ENCODE peak calls at places on chromosomes 6 and 20, in four cellular contexts. A is HepG2, H is H1, Q is GM12878. U is an unnamed sample.

GRCh38 chr6:128365520-128366160 is 154.8 kb downstream of the PTPRK start:
- DNase-seq in A (peak), H (no peak), Q (no peak), U (no peak)

GRCh38 chr20:48697845-48698491 is 129.8 kb downstream of the PREX1 start:
- DNase-seq in Q (no peak), A (peak), H (no peak), U (no peak)

GRCh38 chr6:105428342-105428957 is 25.6 kb upstream of the PREP start:
- DNase-seq in H (no peak), A (peak), Q (no peak), U (no peak)

GRCh38 chr6:14354919-14355572 is 237.5 kb downstream of the CD83 start:
- DNase-seq in H (no peak), A (no peak), Q (no peak), U (peak)

GRCh38 chr6:142911395-142911794 is 33.6 kb downstream of the HIVEP2 start:
- DNase-seq in Q (no peak), A (no peak), H (no peak), U (no peak)

GRCh38 chr20:63919130-63919529 is 24.2 kb downstream of the DNAJC5 start:
- DNase-seq in A (no peak), H (no peak), Q (no peak), U (no peak)

GRCh38 chr20:48886189-48886588 is 35.3 kb upstream of the ARFGEF2 start:
- DNase-seq in A (no peak), H (no peak), Q (no peak), U (no peak)

GRCh38 chr6:133630651-133631050 is 258.3 kb upstream of the TCF21 start:
- DNase-seq in A (no peak), Q (no peak), H (no peak), U (no peak)

GRCh38 chr6:154390034-154390433 is 33.4 kb upstream of the IPCEF1 start:
- DNase-seq in Q (no peak), H (no peak), A (no peak), U (no peak)

GRCh38 chr6:13633343-13633742 is 18.2 kb downstream of the NOL7 start:
- DNase-seq in Q (no peak), H (no peak), A (no peak), U (no peak)

GRCh38 chr20:50312682-50313187 is 122.1 kb downstream of the CEBPB start:
- DNase-seq in A (no peak), H (no peak), Q (no peak), U (no peak)

GRCh38 chr6:12077021-12077420 is 64.9 kb downstream of the HIVEP1 start:
- DNase-seq in H (no peak), A (no peak), Q (no peak), U (no peak)

GRCh38 chr6:43838276-43839036 is 68.4 kb downstream of the VEGFA start:
- DNase-seq in Q (no peak), H (no peak), A (peak), U (peak)

DNA sequence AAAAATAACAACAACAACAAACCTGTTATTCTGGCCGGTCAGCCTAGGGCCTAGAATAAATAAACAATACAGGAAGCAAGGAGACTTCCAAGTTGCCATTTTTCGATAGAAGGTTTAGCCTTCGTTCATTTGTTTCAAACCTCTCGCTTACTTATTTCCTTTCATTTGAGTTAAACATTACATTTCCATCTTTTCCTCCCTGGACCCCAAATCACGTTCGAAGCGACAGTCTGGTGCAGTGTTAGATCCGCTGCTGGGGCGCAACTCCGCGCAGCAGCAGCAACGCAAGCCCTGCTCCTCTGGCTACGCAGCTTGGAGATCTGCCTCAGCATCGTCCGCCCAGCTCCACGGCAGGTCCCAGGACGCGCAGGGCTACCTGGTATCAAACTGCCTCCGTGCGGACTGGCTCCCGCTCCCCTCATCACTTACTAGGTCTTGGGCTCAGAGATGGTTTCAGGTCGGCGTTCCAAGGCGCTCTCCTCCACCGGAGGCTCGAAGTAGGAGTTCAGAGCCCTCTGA is 543 bp downstream of the TDP2 start:
- DNase-seq in H (no peak), A (no peak), Q (no peak), U (peak)
- TF ChIP-seq JUND in H (no peak), A (no peak), Q (no peak), U (no peak)

GRCh38 chr20:23018432-23018831 is 16.7 kb upstream of the SSTR4 start:
- DNase-seq in A (no peak), H (no peak), Q (no peak), U (no peak)

GRCh38 chr20:23018941-23019340 is 16.2 kb upstream of the SSTR4 start:
- DNase-seq in A (no peak), Q (no peak), H (no peak), U (no peak)

GRCh38 chr20:23021541-23021940 is 13.6 kb upstream of the SSTR4 start:
- DNase-seq in A (no peak), H (no peak), Q (no peak), U (no peak)

GRCh38 chr20:23020230-23020629 is 14.9 kb upstream of the SSTR4 start:
- DNase-seq in H (no peak), Q (no peak), A (no peak), U (no peak)

DNA sequence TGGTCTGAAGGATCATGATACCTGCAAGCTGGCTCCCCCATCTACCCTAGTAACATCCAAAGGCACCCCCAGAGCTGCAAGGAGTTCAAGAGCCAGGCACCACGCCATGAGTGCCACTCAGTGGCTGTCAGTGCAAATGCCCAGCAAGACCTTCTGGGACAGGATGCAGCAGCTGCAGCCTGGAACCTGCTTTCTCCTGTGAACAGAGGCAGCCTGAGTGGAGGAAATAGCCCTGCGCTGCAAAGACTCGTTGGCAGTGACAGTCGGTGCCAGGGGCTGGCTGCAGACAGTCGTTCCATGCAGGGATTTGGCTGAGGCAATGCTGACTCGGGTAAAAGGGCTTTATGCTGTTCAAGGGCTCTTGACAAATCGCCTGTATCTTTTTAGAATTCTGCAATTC is 15.7 kb upstream of the SSTR4 start:
- DNase-seq in Q (no peak), A (no peak), H (no peak), U (no peak)
- TF ChIP-seq CREB1 in Q (no peak), A (no peak), H (no peak), U (no peak)

GRCh38 chr20:1375515-1375914 is 17.3 kb downstream of the FKBP1A start:
- DNase-seq in H (peak), A (no peak), Q (no peak), U (no peak)
- TF ChIP-seq JUND in H (no peak), A (no peak), Q (no peak), U (no peak)

DNA sequence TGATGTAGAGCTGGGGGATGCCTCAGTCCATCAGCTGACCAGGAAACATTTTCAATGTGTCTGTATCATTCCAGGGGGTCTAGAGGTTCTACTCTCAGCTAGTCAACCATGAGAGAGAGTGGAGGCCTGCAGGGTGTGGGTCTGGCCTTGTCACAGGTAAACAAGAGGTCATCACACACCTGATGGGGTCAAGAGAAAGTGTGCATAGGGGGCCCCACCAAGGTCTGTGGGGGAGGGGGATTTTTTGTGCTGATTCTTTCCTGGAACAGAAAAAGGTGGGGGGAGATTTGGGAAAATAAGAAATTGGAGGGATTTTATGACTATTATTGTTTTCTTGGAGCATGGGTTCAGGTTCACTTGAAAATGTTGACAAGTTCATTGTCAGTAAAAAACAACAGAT is 8.9 kb upstream of the UNC93A start:
- DNase-seq in H (no peak), Q (no peak), A (no peak), U (no peak)
- TF ChIP-seq CREB1 in H (no peak), Q (no peak), A (no peak), U (no peak)

DNA sequence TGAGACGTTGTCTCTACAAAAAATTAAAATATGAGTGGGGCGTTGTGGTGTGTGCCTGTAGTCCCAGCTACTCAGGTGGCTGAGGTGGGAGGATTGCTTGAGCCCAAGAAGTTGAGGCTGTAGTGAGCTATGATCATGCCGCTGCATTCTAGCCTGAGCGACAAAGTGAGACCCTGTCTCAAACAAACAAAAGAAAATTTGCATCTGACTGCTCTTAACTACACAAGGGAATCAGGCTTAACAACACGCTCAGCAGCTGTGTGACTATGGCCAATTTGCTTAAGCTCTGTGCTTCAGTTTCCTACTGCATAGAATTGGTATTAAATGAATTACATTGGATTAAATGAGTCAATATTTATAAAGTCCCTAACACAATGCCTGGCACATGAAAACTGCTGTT is 24.3 kb upstream of the MRPS10 start:
- DNase-seq in A (no peak), H (no peak), Q (no peak), U (no peak)
- TF ChIP-seq JUND in A (no peak), H (no peak), Q (no peak), U (no peak)

GRCh38 chr6:22322103-22322882 is 25.5 kb upstream of the PRL start:
- DNase-seq in H (no peak), A (no peak), Q (no peak), U (no peak)
- TF ChIP-seq CREB1 in H (no peak), A (no peak), Q (peak), U (no peak)

GRCh38 chr6:141878686-141879085 is 254.0 kb upstream of the GJE1 start:
- DNase-seq in A (no peak), H (no peak), Q (no peak), U (no peak)

GRCh38 chr6:141874930-141875602 is 257.7 kb upstream of the GJE1 start:
- DNase-seq in A (no peak), Q (no peak), H (no peak), U (no peak)

DNA sequence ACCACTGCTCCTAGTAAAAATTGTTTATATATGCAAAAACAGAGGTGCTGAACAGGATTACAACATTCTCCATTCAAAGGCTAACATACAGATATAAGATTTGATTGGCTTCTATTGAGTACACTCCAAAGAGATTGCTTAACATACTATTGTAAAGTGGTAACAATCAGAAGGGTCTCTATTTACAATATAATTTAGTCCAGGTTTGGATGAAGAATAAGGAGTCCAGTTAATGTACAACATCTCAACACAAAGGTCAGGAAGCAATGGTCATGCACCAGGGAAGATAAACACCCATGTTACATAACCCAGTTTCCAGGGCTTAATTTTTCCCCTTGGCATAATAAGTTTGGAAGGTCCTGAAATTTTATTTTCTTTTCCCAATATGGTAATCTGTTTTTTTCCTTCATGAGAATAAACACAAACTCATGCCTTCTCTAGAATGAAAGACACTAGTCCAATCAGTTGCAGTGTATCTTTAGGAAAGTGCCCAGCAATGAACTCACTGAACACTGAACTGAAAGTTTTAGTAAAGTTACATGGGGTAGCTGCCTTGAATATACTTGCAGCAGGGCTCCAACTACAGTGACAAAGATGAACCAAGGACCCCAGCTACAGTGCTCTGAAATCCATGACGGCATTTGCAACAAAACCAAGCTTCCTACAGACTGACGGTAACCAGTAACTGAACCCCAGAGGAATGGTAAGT is 255.3 kb upstream of the GJE1 start:
- DNase-seq in Q (no peak), A (peak), H (no peak), U (no peak)
- TF ChIP-seq JUND in Q (no peak), A (no peak), H (no peak), U (no peak)

U was measured in K562.